ENCODE peak calls at places on chromosomes 5 and 9, in six cellular contexts. One of them, this sample, is unnamed.

GRCh38 chr5:33043598-33043997 is 332.5 kb downstream of the NPR3 start:
- DNase-seq in AG04449: no peak
- DNase-seq in spleen: no peak
- DNase-seq in neural crest cell: no peak
- DNase-seq in pancreas: no peak
- DNase-seq in astrocyte of the cerebellum: no peak
- DNase-seq in this sample: no peak

GRCh38 chr9:128168731-128169308 is 8.8 kb downstream of the BBLN start:
- DNase-seq in AG04449: no peak
- DNase-seq in spleen: no peak
- DNase-seq in neural crest cell: no peak
- DNase-seq in pancreas: no peak
- DNase-seq in astrocyte of the cerebellum: no peak
- DNase-seq in this sample: no peak

GRCh38 chr5:6403416-6403815 is 25.1 kb upstream of the MED10 start:
- DNase-seq in AG04449: no peak
- DNase-seq in spleen: no peak
- DNase-seq in neural crest cell: no peak
- DNase-seq in pancreas: no peak
- DNase-seq in astrocyte of the cerebellum: no peak
- DNase-seq in this sample: no peak

GRCh38 chr5:68405026-68405684 is 189.6 kb downstream of the PIK3R1 start:
- DNase-seq in AG04449: no peak
- DNase-seq in spleen: no peak
- DNase-seq in neural crest cell: no peak
- DNase-seq in pancreas: no peak
- DNase-seq in astrocyte of the cerebellum: no peak
- DNase-seq in this sample: no peak

GRCh38 chr9:120942186-120943001 is 15.8 kb upstream of the TRAF1 start:
- DNase-seq in AG04449: no peak
- DNase-seq in spleen: no peak
- DNase-seq in neural crest cell: no peak
- DNase-seq in pancreas: no peak
- DNase-seq in astrocyte of the cerebellum: no peak
- DNase-seq in this sample: no peak

GRCh38 chr9:87290241-87290700 is 207.4 kb upstream of the DAPK1 start:
- DNase-seq in AG04449: no peak
- DNase-seq in spleen: no peak
- DNase-seq in neural crest cell: no peak
- DNase-seq in pancreas: no peak
- DNase-seq in astrocyte of the cerebellum: no peak
- DNase-seq in this sample: no peak

GRCh38 chr5:876398-877365 is 15.9 kb downstream of the BRD9 start:
- DNase-seq in AG04449: no peak
- DNase-seq in spleen: peak; percentile 63
- DNase-seq in neural crest cell: no peak
- DNase-seq in pancreas: no peak
- DNase-seq in astrocyte of the cerebellum: no peak
- DNase-seq in this sample: no peak

GRCh38 chr9:113154471-113154870 is 3.7 kb downstream of the SLC31A2 start:
- DNase-seq in AG04449: no peak
- DNase-seq in spleen: no peak
- DNase-seq in neural crest cell: no peak
- DNase-seq in pancreas: no peak
- DNase-seq in astrocyte of the cerebellum: peak; percentile 36
- DNase-seq in this sample: peak; percentile 35

GRCh38 chr5:76845890-76846289 is 3.9 kb upstream of the S100Z start:
- DNase-seq in AG04449: no peak
- DNase-seq in spleen: no peak
- DNase-seq in neural crest cell: no peak
- DNase-seq in pancreas: no peak
- DNase-seq in astrocyte of the cerebellum: no peak
- DNase-seq in this sample: no peak

GRCh38 chr5:145499483-145499882 is 335.7 kb downstream of the PRELID2 start:
- DNase-seq in AG04449: no peak
- DNase-seq in spleen: no peak
- DNase-seq in neural crest cell: no peak
- DNase-seq in pancreas: no peak
- DNase-seq in astrocyte of the cerebellum: no peak
- DNase-seq in this sample: no peak

GRCh38 chr9:133560311-133560710 is 25.8 kb downstream of the ADAMTSL2 start:
- DNase-seq in AG04449: no peak
- DNase-seq in spleen: no peak
- DNase-seq in neural crest cell: no peak
- DNase-seq in pancreas: no peak
- DNase-seq in astrocyte of the cerebellum: peak; percentile 15
- DNase-seq in this sample: no peak

GRCh38 chr9:4297795-4298254 is 2.0 kb downstream of the GLIS3 start:
- DNase-seq in AG04449: no peak
- DNase-seq in spleen: peak; percentile 81
- DNase-seq in neural crest cell: peak; percentile 66
- DNase-seq in pancreas: peak; percentile 65
- DNase-seq in astrocyte of the cerebellum: no peak
- DNase-seq in this sample: no peak

GRCh38 chr9:33619666-33620404 is 95.8 kb downstream of the ANKRD18B start:
- DNase-seq in AG04449: peak; percentile 85
- DNase-seq in spleen: no peak
- DNase-seq in neural crest cell: no peak
- DNase-seq in pancreas: no peak
- DNase-seq in astrocyte of the cerebellum: peak; percentile 19
- DNase-seq in this sample: peak; percentile 57

DNA sequence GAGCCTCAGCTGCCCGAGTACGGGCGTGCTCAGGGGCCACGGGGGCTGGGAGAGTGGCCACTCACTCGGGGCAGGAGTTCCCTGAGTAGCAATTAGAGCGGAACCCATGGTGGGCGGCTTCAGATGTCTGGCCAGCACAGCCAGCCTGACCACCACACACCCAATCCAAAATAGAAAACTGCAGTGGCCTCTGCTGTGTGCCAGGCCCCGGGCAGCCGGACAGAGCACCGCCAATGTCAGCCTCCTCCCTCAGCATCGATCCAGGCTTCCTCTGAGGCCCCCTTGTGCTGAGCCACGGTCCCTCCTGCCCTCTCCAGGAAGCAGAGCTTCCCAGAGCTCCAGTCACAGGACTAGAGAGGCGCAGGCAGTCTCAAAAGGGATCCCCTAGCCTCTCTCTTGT is 2.7 kb downstream of the ADAMTS2 start:
- DNase-seq in AG04449: no peak
- DNase-seq in spleen: peak; percentile 71
- DNase-seq in neural crest cell: peak; percentile 25
- DNase-seq in pancreas: no peak
- DNase-seq in astrocyte of the cerebellum: no peak
- DNase-seq in this sample: peak; percentile 45
- TF ChIP-seq CTCF in AG04449: peak; percentile 54
- TF ChIP-seq CTCF in spleen: peak; percentile 24
- TF ChIP-seq CTCF in neural crest cell: peak; percentile 16
- TF ChIP-seq CTCF in pancreas: no peak
- TF ChIP-seq CTCF in astrocyte of the cerebellum: no peak
- TF ChIP-seq CTCF in this sample: peak; percentile 88

DNA sequence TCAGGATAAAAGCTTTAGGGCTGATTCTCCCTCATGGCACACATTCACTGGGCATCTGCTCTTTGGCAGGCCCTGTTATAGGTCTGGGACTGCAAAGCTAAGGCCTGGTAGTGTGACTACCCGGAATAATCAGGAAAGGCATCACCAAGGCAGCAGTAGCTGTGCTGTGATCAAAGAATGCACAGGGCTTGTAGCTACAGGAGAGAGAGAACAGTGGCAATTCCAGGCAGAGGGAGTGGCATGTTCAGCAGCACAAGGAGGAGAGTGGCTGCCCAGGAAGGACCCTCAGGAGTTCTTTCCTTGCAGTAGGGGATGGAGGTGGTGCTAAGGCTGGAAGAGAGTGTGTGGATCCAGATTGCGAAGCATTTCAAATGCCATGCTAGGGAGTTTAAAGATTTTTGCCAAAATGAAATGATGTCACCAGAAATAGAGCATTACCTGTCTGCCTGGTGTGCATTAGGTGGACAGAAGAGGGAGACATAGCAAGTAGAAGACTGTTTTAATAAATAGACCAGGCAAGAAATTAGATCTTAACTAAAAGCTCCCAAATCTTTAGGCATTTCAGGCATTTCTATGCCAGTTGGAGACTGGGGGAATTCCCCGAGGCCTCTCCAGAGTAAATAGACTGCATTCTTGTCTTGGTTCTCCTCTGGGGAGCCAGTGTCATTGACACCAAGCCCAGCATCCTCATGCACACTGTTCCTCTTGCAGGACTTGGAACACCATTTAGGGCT is 69.1 kb downstream of the GPR21 start:
- DNase-seq in AG04449: peak; percentile 16
- DNase-seq in spleen: no peak
- DNase-seq in neural crest cell: no peak
- DNase-seq in pancreas: no peak
- DNase-seq in astrocyte of the cerebellum: no peak
- DNase-seq in this sample: no peak
- TF ChIP-seq CTCF in AG04449: peak; percentile 17
- TF ChIP-seq CTCF in spleen: no peak
- TF ChIP-seq CTCF in neural crest cell: no peak
- TF ChIP-seq CTCF in pancreas: no peak
- TF ChIP-seq CTCF in astrocyte of the cerebellum: peak; percentile 46
- TF ChIP-seq CTCF in this sample: peak; percentile 32

DNA sequence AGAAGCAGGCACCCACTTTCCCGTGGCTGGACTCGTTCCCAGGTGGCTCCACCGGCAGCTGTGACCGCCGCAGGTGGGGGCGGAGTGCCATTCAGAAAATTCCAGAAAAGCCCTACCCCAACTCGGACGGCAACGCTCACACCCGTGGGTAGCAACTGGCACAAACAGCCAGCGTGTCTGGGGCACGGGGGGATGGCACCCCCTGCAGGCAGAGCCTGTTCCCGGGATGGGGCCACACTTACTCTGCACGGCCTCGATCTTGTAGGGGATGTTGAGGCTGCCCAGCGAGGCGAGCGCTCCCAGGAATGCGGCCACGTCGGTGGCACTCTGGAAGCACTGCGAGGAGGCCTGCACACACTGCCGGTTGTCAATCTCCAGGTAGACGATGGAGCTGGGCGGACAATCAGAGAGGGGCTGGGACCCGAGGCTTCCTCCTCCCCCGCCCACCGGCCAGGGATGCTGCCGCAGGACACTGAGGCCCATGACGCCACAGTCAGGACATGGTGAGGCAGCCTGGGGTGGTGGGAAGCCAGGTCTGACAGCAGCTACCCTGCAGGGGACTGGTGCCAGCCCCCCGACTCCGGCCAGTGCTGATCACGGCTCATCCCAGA is 20.2 kb upstream of the SEC16A start:
- DNase-seq in AG04449: no peak
- DNase-seq in spleen: no peak
- DNase-seq in neural crest cell: no peak
- DNase-seq in pancreas: no peak
- DNase-seq in astrocyte of the cerebellum: no peak
- DNase-seq in this sample: no peak
- TF ChIP-seq CTCF in AG04449: no peak
- TF ChIP-seq CTCF in spleen: no peak
- TF ChIP-seq CTCF in neural crest cell: no peak
- TF ChIP-seq CTCF in pancreas: no peak
- TF ChIP-seq CTCF in astrocyte of the cerebellum: peak; percentile 9
- TF ChIP-seq CTCF in this sample: no peak

GRCh38 chr5:142913728-142914338 is 143.7 kb downstream of the ARHGAP26 start:
- DNase-seq in AG04449: no peak
- DNase-seq in spleen: no peak
- DNase-seq in neural crest cell: no peak
- DNase-seq in pancreas: no peak
- DNase-seq in astrocyte of the cerebellum: no peak
- DNase-seq in this sample: no peak
- TF ChIP-seq CTCF in AG04449: no peak
- TF ChIP-seq CTCF in spleen: no peak
- TF ChIP-seq CTCF in neural crest cell: no peak
- TF ChIP-seq CTCF in pancreas: no peak
- TF ChIP-seq CTCF in astrocyte of the cerebellum: no peak
- TF ChIP-seq CTCF in this sample: peak; percentile 10

GRCh38 chr9:103881419-103881818 is 212.7 kb upstream of the SMC2 start:
- DNase-seq in AG04449: no peak
- DNase-seq in spleen: no peak
- DNase-seq in neural crest cell: no peak
- DNase-seq in pancreas: no peak
- DNase-seq in astrocyte of the cerebellum: no peak
- DNase-seq in this sample: no peak
- TF ChIP-seq CTCF in AG04449: no peak
- TF ChIP-seq CTCF in spleen: no peak
- TF ChIP-seq CTCF in neural crest cell: no peak
- TF ChIP-seq CTCF in pancreas: no peak
- TF ChIP-seq CTCF in astrocyte of the cerebellum: no peak
- TF ChIP-seq CTCF in this sample: no peak

GRCh38 chr9:75593920-75594319 is 296.6 kb upstream of the PCSK5 start:
- DNase-seq in AG04449: no peak
- DNase-seq in spleen: no peak
- DNase-seq in neural crest cell: no peak
- DNase-seq in pancreas: no peak
- DNase-seq in astrocyte of the cerebellum: no peak
- DNase-seq in this sample: no peak
- TF ChIP-seq CTCF in AG04449: no peak
- TF ChIP-seq CTCF in spleen: no peak
- TF ChIP-seq CTCF in neural crest cell: no peak
- TF ChIP-seq CTCF in pancreas: no peak
- TF ChIP-seq CTCF in astrocyte of the cerebellum: no peak
- TF ChIP-seq CTCF in this sample: no peak

DNA sequence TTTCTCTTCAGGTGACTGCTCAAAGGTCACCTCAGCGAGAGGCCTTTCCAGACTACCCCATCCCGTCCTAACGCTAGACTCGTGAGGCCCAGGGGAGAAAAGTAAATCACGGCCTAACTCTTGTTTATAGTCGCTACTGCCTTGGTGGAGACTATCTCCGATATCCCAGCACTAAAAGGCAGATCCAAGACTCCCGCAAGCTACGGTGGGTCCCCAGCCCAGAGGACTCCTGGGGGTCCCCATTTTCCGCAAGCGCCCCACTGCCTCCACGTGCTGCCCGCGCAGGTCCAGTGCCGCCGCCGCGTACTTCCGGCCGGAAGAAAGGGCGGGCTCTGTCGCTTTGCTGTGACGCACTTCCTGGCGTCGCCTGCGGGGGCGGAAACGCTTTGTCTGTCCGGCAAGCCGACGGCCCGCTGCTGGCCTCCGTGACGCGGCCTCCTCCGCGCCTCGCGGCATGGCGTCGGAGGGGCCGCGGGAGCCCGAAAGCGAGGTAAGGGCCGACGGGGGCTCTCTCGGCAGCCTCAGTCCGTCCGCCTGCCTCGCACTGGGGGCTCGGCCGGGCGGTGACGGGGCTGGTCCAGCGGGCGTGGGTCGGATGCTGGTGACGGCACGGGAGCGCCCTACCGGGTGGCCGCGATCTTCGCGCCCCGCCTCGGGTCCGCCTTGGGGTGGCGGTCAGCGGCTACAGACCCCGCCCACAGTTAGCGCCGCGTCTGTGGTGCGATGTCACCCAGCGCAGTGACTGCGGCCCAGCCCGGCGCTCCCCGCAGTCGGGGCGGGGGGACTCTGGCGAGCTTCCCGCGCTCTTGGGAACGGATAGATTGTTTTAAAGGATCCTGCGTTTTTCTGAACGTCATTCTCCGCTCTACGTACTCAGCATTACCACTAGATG is at the start of gene SECISBP2:
- DNase-seq in AG04449: peak; percentile 78
- DNase-seq in spleen: peak; percentile 99
- DNase-seq in neural crest cell: peak; percentile 92
- DNase-seq in pancreas: peak; percentile 95
- DNase-seq in astrocyte of the cerebellum: peak; percentile 95
- DNase-seq in this sample: peak; percentile 89
- TF ChIP-seq CTCF in AG04449: peak; percentile 62
- TF ChIP-seq CTCF in spleen: peak; percentile 85
- TF ChIP-seq CTCF in neural crest cell: peak; percentile 87
- TF ChIP-seq CTCF in pancreas: peak; percentile 49
- TF ChIP-seq CTCF in astrocyte of the cerebellum: peak; percentile 76
- TF ChIP-seq CTCF in this sample: no peak